ENCODE peak calls at places on chromosome 10, in seven cellular contexts. One of them, this sample, is unnamed.

GRCh38 chr10:77959384-77959783 is 32.8 kb upstream of the DLG5 start:
- DNase-seq in HTR-8/SVneo: no peak
- DNase-seq in ELF-1: no peak
- DNase-seq in AG08395: no peak
- DNase-seq in fibroblast of villous mesenchyme: no peak
- DNase-seq in 8988T: no peak
- DNase-seq in activated naive CD4-positive, alpha-beta T cell: no peak
- DNase-seq in this sample: no peak

GRCh38 chr10:90062786-90063185 is 361.4 kb downstream of the KIF20B start:
- DNase-seq in HTR-8/SVneo: no peak
- DNase-seq in ELF-1: no peak
- DNase-seq in AG08395: no peak
- DNase-seq in fibroblast of villous mesenchyme: no peak
- DNase-seq in 8988T: no peak
- DNase-seq in activated naive CD4-positive, alpha-beta T cell: no peak
- DNase-seq in this sample: no peak

GRCh38 chr10:6396652-6397051 is 183.4 kb downstream of the PRKCQ start:
- DNase-seq in HTR-8/SVneo: no peak
- DNase-seq in ELF-1: no peak
- DNase-seq in AG08395: peak; percentile 74
- DNase-seq in fibroblast of villous mesenchyme: peak; percentile 92
- DNase-seq in 8988T: no peak
- DNase-seq in activated naive CD4-positive, alpha-beta T cell: no peak
- DNase-seq in this sample: peak; percentile 39

GRCh38 chr10:95832216-95833037 is 75.3 kb upstream of the CC2D2B start:
- DNase-seq in HTR-8/SVneo: no peak
- DNase-seq in ELF-1: no peak
- DNase-seq in AG08395: no peak
- DNase-seq in fibroblast of villous mesenchyme: no peak
- DNase-seq in 8988T: no peak
- DNase-seq in activated naive CD4-positive, alpha-beta T cell: no peak
- DNase-seq in this sample: no peak

GRCh38 chr10:8065651-8066050 is 11.2 kb downstream of the GATA3 start:
- DNase-seq in HTR-8/SVneo: no peak
- DNase-seq in ELF-1: no peak
- DNase-seq in AG08395: peak; percentile 35
- DNase-seq in fibroblast of villous mesenchyme: no peak
- DNase-seq in 8988T: no peak
- DNase-seq in activated naive CD4-positive, alpha-beta T cell: no peak
- DNase-seq in this sample: peak; percentile 76

GRCh38 chr10:110305767-110306451 is 1.2 kb upstream of the SMNDC1 start:
- DNase-seq in HTR-8/SVneo: peak; percentile 42
- DNase-seq in ELF-1: peak; percentile 68
- DNase-seq in AG08395: peak; percentile 69
- DNase-seq in fibroblast of villous mesenchyme: peak; percentile 89
- DNase-seq in 8988T: no peak
- DNase-seq in activated naive CD4-positive, alpha-beta T cell: no peak
- DNase-seq in this sample: peak; percentile 77

GRCh38 chr10:117541405-117541908 is 1.1 kb upstream of the EMX2 start:
- DNase-seq in HTR-8/SVneo: no peak
- DNase-seq in ELF-1: peak; percentile 59
- DNase-seq in AG08395: peak; percentile 87
- DNase-seq in fibroblast of villous mesenchyme: peak; percentile 90
- DNase-seq in 8988T: no peak
- DNase-seq in activated naive CD4-positive, alpha-beta T cell: no peak
- DNase-seq in this sample: peak; percentile 37

GRCh38 chr10:64191304-64191703 is 670.1 kb downstream of the REEP3 start:
- DNase-seq in HTR-8/SVneo: no peak
- DNase-seq in ELF-1: no peak
- DNase-seq in AG08395: no peak
- DNase-seq in fibroblast of villous mesenchyme: no peak
- DNase-seq in 8988T: no peak
- DNase-seq in activated naive CD4-positive, alpha-beta T cell: no peak
- DNase-seq in this sample: no peak

GRCh38 chr10:17665742-17666141 is 21.8 kb downstream of the STAM start:
- DNase-seq in HTR-8/SVneo: peak; percentile 37
- DNase-seq in ELF-1: no peak
- DNase-seq in AG08395: peak; percentile 67
- DNase-seq in fibroblast of villous mesenchyme: peak; percentile 96
- DNase-seq in 8988T: no peak
- DNase-seq in activated naive CD4-positive, alpha-beta T cell: no peak
- DNase-seq in this sample: peak; percentile 63

GRCh38 chr10:853017-853416 is 78.5 kb downstream of the LARP4B start:
- DNase-seq in HTR-8/SVneo: no peak
- DNase-seq in ELF-1: no peak
- DNase-seq in AG08395: no peak
- DNase-seq in fibroblast of villous mesenchyme: no peak
- DNase-seq in 8988T: no peak
- DNase-seq in activated naive CD4-positive, alpha-beta T cell: no peak
- DNase-seq in this sample: no peak

GRCh38 chr10:103895458-103896186 is 22.4 kb downstream of the STN1 start:
- DNase-seq in HTR-8/SVneo: no peak
- DNase-seq in ELF-1: no peak
- DNase-seq in AG08395: peak; percentile 80
- DNase-seq in fibroblast of villous mesenchyme: peak; percentile 59
- DNase-seq in 8988T: no peak
- DNase-seq in activated naive CD4-positive, alpha-beta T cell: no peak
- DNase-seq in this sample: no peak

GRCh38 chr10:95415631-95416031 is 124.8 kb upstream of the PDLIM1 start:
- DNase-seq in HTR-8/SVneo: no peak
- DNase-seq in ELF-1: peak; percentile 44
- DNase-seq in AG08395: no peak
- DNase-seq in fibroblast of villous mesenchyme: no peak
- DNase-seq in 8988T: no peak
- DNase-seq in activated naive CD4-positive, alpha-beta T cell: no peak
- DNase-seq in this sample: no peak